ENCODE peak calls at places on chromosome 2, in eight cellular contexts. K is H1, H is progenitor cell of endocrine pancreas, C is heart right ventricle, E is HCT116, W is body of pancreas, I is AG04450, X is epithelial cell of esophagus. Y is an unnamed sample.

GRCh38 chr2:182530636-182531035 is 103.8 kb upstream of the PDE1A start:
- DNase-seq in K (no peak), H (no peak), C (no peak), E (no peak), W (no peak), I (no peak), X (no peak), Y (no peak)

GRCh38 chr2:160221391-160222276 is 21.6 kb upstream of the ITGB6 start:
- DNase-seq in K (no peak), H (peak), C (peak), E (no peak), W (peak), I (no peak), X (peak), Y (no peak)

GRCh38 chr2:74924463-74925265 is 33.8 kb upstream of the POLE4 start:
- DNase-seq in K (no peak), H (no peak), C (no peak), E (no peak), W (no peak), I (no peak), X (no peak), Y (no peak)

GRCh38 chr2:2653221-2653620 is 322.1 kb upstream of the MYT1L start:
- DNase-seq in K (no peak), H (no peak), C (no peak), E (no peak), W (no peak), I (no peak), X (no peak), Y (no peak)

GRCh38 chr2:221629478-221629877 is 57.4 kb upstream of the EPHA4 start:
- DNase-seq in K (no peak), H (no peak), C (no peak), E (peak), W (no peak), I (peak), X (peak), Y (no peak)

GRCh38 chr2:219560037-219560892 is 11.1 kb downstream of the OBSL1 start:
- DNase-seq in K (no peak), H (no peak), C (no peak), E (no peak), W (peak), I (no peak), X (no peak), Y (no peak)

GRCh38 chr2:16650287-16651249 is 15.1 kb downstream of the CYRIA start:
- DNase-seq in K (no peak), H (no peak), C (no peak), E (no peak), W (no peak), I (no peak), X (peak), Y (no peak)

GRCh38 chr2:42962521-42962953 is 170.2 kb upstream of the HAAO start:
- DNase-seq in K (no peak), H (no peak), C (no peak), E (no peak), W (no peak), I (no peak), X (no peak), Y (no peak)

GRCh38 chr2:144331652-144332355 is 188.1 kb downstream of the ZEB2 start:
- DNase-seq in K (no peak), H (no peak), C (peak), E (peak), W (no peak), I (no peak), X (no peak), Y (no peak)

GRCh38 chr2:138446043-138446442 is 55.5 kb upstream of the SPOPL start:
- DNase-seq in K (no peak), H (no peak), C (no peak), E (no peak), W (no peak), I (no peak), X (peak), Y (no peak)

GRCh38 chr2:202098336-202098735 is 25.3 kb downstream of the KIAA2012 start:
- DNase-seq in K (no peak), H (no peak), C (no peak), E (no peak), W (no peak), I (no peak), X (peak), Y (no peak)

GRCh38 chr2:9071032-9071431 is 67.5 kb upstream of the MBOAT2 start:
- DNase-seq in K (peak), H (no peak), C (no peak), E (peak), W (no peak), I (no peak), X (peak), Y (no peak)

GRCh38 chr2:143560724-143561123 is 431.5 kb downstream of the ARHGAP15 start:
- DNase-seq in K (no peak), H (no peak), C (no peak), E (no peak), W (no peak), I (no peak), X (no peak), Y (no peak)

GRCh38 chr2:48165066-48165753 is 258.9 kb upstream of the FBXO11 start:
- DNase-seq in K (no peak), H (no peak), C (no peak), E (no peak), W (no peak), I (no peak), X (no peak), Y (no peak)

GRCh38 chr2:143392358-143392757 is 263.1 kb downstream of the ARHGAP15 start:
- DNase-seq in K (no peak), H (no peak), C (no peak), E (no peak), W (no peak), I (no peak), X (no peak), Y (no peak)

GRCh38 chr2:191427031-191427430 is 181.8 kb downstream of the MYO1B start:
- DNase-seq in K (no peak), H (no peak), C (no peak), E (no peak), W (no peak), I (no peak), X (no peak), Y (no peak)
- TF ChIP-seq CTCF in K (no peak), H (no peak), C (no peak), E (no peak), W (no peak), I (no peak), X (no peak), Y (no peak)

DNA sequence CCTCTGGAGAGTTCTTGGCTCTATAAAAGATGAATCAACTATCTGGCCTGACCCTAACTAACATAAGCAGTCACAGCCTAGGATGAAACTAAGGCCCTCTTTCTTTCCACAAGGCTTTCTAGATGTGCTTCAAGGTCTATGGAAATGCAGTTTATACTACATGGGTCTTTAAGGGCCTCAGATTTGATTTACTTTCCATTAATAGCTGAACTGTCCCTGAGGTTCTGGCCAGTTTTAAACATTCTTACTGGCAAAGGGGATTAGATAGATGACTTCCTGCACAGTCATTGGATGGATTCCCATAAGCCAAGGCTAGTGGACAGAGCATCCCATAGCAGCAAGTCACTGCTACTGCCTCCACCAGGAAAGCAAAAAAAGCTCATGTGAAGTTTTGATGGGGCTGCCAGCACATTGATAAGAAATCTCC is 38.1 kb upstream of the LCLAT1 start:
- DNase-seq in K (no peak), H (no peak), C (peak), E (no peak), W (no peak), I (no peak), X (no peak), Y (no peak)
- TF ChIP-seq CTCF in K (no peak), H (no peak), C (no peak), E (no peak), W (no peak), I (peak), X (no peak), Y (no peak)

DNA sequence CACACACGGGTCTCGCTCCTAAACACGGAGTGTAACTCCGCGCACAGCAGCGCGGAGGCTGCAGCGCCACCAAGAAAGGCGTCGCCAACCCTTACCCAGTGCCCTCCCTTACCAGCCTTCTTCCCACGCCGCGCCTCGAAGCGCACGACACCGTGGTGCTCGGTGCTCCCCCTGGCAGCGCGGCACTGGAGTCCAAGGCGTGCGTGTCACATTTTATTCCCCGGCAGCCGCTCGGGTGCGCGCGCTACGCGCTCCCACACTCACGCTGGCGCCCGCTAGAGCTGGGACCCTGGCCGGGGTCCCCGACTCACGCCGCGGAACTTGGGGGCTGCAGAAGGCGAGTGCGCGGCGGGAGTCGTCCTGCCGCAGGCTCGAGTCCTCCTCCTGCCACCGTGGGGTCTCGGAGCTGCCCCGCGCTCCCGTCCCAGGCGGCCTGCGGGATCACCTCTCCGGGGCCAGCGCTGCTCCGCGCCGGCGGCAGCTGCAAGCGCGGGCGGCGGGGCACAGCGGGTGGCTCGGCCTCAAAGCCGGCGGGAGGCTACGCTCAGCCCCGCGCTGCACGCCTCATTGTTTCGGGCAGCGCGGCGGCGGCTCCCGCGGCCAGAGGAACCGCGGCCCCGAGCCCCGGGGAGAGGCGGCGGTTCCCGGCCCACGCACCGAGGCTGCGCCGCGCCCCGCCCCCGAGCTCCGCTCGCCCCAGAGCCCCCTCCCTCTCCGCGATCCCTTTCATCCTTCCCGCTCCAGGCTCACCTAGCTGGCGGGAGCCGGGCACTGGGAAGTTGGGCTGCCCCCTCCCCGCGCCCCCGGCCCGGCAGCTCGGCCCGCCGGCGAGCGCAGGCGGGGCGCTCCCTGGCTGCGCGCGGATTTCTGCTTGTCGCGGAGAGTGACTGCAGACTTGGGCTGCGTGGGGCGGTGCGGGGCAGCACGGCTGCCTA is at the start of gene ST6GAL2:
- DNase-seq in K (no peak), H (peak), C (no peak), E (no peak), W (no peak), I (no peak), X (peak), Y (no peak)
- TF ChIP-seq CTCF in K (no peak), H (no peak), C (no peak), E (no peak), W (no peak), I (no peak), X (no peak), Y (no peak)

DNA sequence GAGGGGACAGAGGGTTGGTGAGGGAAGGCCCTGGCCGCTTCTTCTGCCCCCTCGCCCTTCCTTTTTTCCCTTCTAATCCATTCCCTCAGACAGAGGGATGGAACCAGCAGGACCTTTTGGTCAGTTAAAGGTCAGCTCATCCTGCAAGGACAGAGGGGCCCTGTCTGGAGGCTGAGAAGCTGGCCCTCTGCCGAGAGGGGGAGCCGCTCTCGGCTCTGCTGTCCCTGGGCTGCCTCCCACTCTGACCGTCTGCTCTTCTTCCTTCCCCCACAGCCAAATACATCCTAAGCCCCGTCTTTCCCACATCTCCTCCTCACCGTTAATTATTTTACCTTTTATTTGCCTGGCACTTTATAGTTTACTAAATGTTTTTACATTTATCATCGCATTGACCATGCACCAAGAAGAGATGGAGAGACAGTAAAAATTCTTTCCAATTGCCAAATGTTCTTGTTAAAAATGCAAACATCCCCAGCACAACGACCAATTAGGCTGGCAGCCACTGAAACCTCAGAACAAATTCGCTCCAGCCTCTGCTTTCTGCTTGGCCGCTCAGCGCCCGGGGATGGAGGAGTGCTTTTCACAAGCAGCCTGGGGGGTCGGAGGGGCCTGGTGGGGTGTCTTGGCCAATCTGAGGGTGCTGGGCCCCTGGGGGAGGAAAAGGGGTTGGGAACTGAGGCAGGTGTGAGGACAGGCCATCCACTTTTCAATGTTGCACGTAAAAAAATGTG is 123.8 kb downstream of the TNS1 start:
- DNase-seq in K (no peak), H (no peak), C (no peak), E (no peak), W (no peak), I (no peak), X (no peak), Y (no peak)
- TF ChIP-seq CTCF in K (peak), H (no peak), C (no peak), E (no peak), W (no peak), I (no peak), X (no peak), Y (no peak)

DNA sequence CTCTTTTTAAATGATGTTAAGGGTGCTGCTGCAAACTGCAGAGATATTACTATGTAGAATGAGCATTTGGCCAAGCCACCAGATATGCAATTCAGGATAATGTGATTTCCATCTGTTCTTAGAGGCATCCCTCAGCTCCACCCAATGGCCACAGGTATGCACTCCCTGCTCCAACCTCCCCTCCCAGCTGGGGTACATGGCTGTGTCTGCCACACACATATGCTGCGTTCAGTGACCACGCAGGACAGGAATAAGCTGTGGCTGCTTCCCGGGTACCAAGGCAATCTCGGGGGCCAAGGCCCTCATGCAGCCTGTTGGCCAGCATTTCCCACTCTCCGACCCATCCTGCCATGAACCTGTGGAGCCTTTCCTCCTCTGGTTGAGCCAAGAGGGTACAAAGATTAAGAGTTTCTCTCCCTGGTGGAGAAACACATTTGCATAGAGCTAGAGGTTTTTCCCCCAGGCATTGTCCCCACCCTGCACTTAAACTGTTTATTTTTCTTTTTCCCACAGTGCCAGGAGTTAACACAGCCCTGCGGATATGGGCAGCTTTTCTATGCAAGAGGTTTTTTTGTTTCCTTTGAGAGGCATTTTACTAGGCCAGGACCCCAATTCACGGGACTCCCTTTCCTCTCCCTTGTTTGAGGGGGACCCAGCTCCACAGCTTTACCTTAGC is 147.0 kb downstream of the GCA start:
- DNase-seq in K (no peak), H (no peak), C (no peak), E (no peak), W (no peak), I (no peak), X (no peak), Y (no peak)
- TF ChIP-seq CTCF in K (no peak), H (no peak), C (no peak), E (no peak), W (no peak), I (no peak), X (no peak), Y (no peak)

GRCh38 chr2:156132941-156133340 is 199.6 kb downstream of the NR4A2 start:
- DNase-seq in K (no peak), H (no peak), C (no peak), E (no peak), W (no peak), I (no peak), X (no peak), Y (no peak)

GRCh38 chr2:156124458-156124857 is 208.1 kb downstream of the NR4A2 start:
- DNase-seq in K (no peak), H (no peak), C (no peak), E (no peak), W (no peak), I (no peak), X (no peak), Y (no peak)

GRCh38 chr2:156132130-156132529 is 200.4 kb downstream of the NR4A2 start:
- DNase-seq in K (no peak), H (no peak), C (no peak), E (no peak), W (no peak), I (no peak), X (no peak), Y (no peak)

GRCh38 chr2:156125018-156125417 is 207.5 kb downstream of the NR4A2 start:
- DNase-seq in K (peak), H (no peak), C (no peak), E (no peak), W (no peak), I (no peak), X (no peak), Y (no peak)

GRCh38 chr2:156129227-156129626 is 203.3 kb downstream of the NR4A2 start:
- DNase-seq in K (no peak), H (no peak), C (no peak), E (no peak), W (no peak), I (no peak), X (no peak), Y (no peak)
- TF ChIP-seq CTCF in K (no peak), H (no peak), C (no peak), E (no peak), W (no peak), I (no peak), X (no peak), Y (no peak)

GRCh38 chr2:166337932-166338331 is 37.8 kb downstream of the SCN9A start:
- DNase-seq in K (no peak), H (no peak), C (no peak), E (no peak), W (no peak), I (no peak), X (no peak), Y (no peak)

GRCh38 chr2:166334800-166335199 is 40.9 kb downstream of the SCN9A start:
- DNase-seq in K (no peak), H (no peak), C (no peak), E (no peak), W (no peak), I (no peak), X (peak), Y (no peak)

GRCh38 chr2:166335284-166335683 is 40.5 kb downstream of the SCN9A start:
- DNase-seq in K (no peak), H (no peak), C (no peak), E (no peak), W (no peak), I (no peak), X (no peak), Y (no peak)

GRCh38 chr2:166343467-166343866 is 32.3 kb downstream of the SCN9A start:
- DNase-seq in K (no peak), H (no peak), C (no peak), E (no peak), W (no peak), I (no peak), X (peak), Y (no peak)

GRCh38 chr2:166338831-166339339 is 36.9 kb downstream of the SCN9A start:
- DNase-seq in K (no peak), H (no peak), C (no peak), E (no peak), W (no peak), I (no peak), X (peak), Y (no peak)
- TF ChIP-seq CTCF in K (no peak), H (no peak), C (no peak), E (no peak), W (no peak), I (no peak), X (no peak), Y (no peak)